ENCODE peak calls at places on chromosomes 3 and 15, in seven cellular contexts. One of them, this sample, is unnamed. For H3K27me3 and H3K36me3, the result is how much of the 10 kb centered on the place peaks cover.

GRCh38 chr3:94226058-94226457 is 163.2 kb downstream of the NSUN3 start:
- DNase-seq in Panc1: peak
- DNase-seq in fibroblast of lung: peak
- DNase-seq in esophagus squamous epithelium: no peak
- DNase-seq in tibial artery: no peak
- DNase-seq in brain microvascular endothelial cell: peak
- DNase-seq in right atrium auricular region: no peak
- DNase-seq in this sample: no peak

GRCh38 chr15:65396283-65396964 is 18.6 kb upstream of the IGDCC3 start:
- DNase-seq in esophagus squamous epithelium: no peak
- DNase-seq in right atrium auricular region: no peak
- DNase-seq in Panc1: no peak
- DNase-seq in brain microvascular endothelial cell: no peak
- DNase-seq in tibial artery: no peak
- DNase-seq in fibroblast of lung: no peak
- DNase-seq in this sample: peak

GRCh38 chr3:71423151-71423906 is 160.2 kb downstream of the FOXP1 start:
- DNase-seq in tibial artery: no peak
- DNase-seq in brain microvascular endothelial cell: no peak
- DNase-seq in right atrium auricular region: no peak
- DNase-seq in Panc1: no peak
- DNase-seq in esophagus squamous epithelium: no peak
- DNase-seq in fibroblast of lung: peak
- DNase-seq in this sample: peak

GRCh38 chr15:24772709-24773373 is 97.3 kb downstream of the NPAP1 start:
- DNase-seq in Panc1: no peak
- DNase-seq in right atrium auricular region: peak
- DNase-seq in esophagus squamous epithelium: no peak
- DNase-seq in brain microvascular endothelial cell: peak
- DNase-seq in tibial artery: peak
- DNase-seq in fibroblast of lung: peak
- DNase-seq in this sample: no peak

GRCh38 chr3:161599702-161600101 is 103.1 kb downstream of the OTOL1 start:
- DNase-seq in tibial artery: no peak
- DNase-seq in esophagus squamous epithelium: no peak
- DNase-seq in brain microvascular endothelial cell: no peak
- DNase-seq in fibroblast of lung: no peak
- DNase-seq in right atrium auricular region: no peak
- DNase-seq in Panc1: no peak
- DNase-seq in this sample: no peak

GRCh38 chr15:72685925-72686794 is at the start of the genes BBS4 and HIGD2B:
- DNase-seq in tibial artery: peak
- DNase-seq in fibroblast of lung: peak
- DNase-seq in brain microvascular endothelial cell: peak
- DNase-seq in esophagus squamous epithelium: no peak
- DNase-seq in Panc1: peak
- DNase-seq in right atrium auricular region: peak
- DNase-seq in this sample: peak

GRCh38 chr3:132974086-132974485 is 64.1 kb upstream of the TMEM108 start:
- DNase-seq in brain microvascular endothelial cell: no peak
- DNase-seq in tibial artery: no peak
- DNase-seq in Panc1: no peak
- DNase-seq in right atrium auricular region: no peak
- DNase-seq in fibroblast of lung: no peak
- DNase-seq in esophagus squamous epithelium: no peak
- DNase-seq in this sample: no peak

GRCh38 chr3:77795013-77795412 is 755.1 kb downstream of the ROBO2 start:
- DNase-seq in esophagus squamous epithelium: no peak
- DNase-seq in right atrium auricular region: no peak
- DNase-seq in tibial artery: no peak
- DNase-seq in Panc1: no peak
- DNase-seq in fibroblast of lung: no peak
- DNase-seq in brain microvascular endothelial cell: no peak
- DNase-seq in this sample: peak

GRCh38 chr15:52284164-52284563 is 11.4 kb downstream of the MYO5C start:
- DNase-seq in brain microvascular endothelial cell: peak
- DNase-seq in tibial artery: no peak
- DNase-seq in fibroblast of lung: peak
- DNase-seq in Panc1: no peak
- DNase-seq in esophagus squamous epithelium: no peak
- DNase-seq in right atrium auricular region: no peak
- DNase-seq in this sample: no peak

GRCh38 chr3:121481116-121481895 is 64.5 kb downstream of the POLQ start:
- DNase-seq in Panc1: no peak
- DNase-seq in right atrium auricular region: no peak
- DNase-seq in brain microvascular endothelial cell: no peak
- DNase-seq in esophagus squamous epithelium: no peak
- DNase-seq in fibroblast of lung: peak
- DNase-seq in tibial artery: no peak
- DNase-seq in this sample: no peak

DNA sequence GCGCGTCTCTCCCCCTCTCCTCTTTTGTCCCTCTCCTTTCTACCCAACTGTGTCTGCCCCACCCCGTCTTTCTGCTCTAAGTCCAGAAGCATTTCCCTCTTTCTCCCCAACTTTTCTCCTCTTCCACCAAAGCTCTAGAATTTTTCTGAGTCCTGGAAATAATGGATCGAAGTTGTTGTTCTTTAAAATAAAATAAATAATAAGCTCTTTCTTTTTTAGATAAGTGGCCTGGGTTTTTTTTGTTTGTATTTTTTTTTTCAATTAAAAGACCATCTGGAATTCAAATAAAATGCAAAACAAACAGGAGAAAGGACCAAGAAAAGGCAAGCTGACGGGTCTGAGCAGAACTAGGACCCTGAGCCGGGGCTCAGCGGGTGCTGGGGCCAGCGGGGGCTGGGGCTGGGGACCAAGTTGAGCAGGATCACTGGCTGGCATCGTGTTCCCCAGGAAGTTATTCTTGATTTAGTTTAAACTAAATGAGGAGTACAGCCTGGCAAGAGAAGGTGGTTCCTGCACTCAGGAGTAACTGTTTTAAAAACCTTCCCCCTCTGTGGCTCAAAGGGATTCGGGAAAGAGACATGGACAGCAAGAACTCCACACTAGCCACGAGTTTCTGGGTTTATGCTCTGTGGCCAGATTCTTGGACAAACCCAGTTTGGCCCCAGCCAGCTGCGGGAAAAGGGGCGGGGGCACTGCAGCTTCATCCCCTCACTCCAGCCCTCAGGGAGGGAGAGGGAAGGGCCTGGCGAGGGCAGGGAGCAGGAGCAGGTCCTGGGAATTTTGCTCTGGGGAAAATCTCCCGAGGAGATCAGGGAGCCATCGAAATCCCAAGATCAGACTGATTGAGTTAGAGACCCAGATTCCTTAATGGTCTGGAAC is 8.4 kb downstream of the GATA2 start:
- DNase-seq in brain microvascular endothelial cell: no peak
- DNase-seq in esophagus squamous epithelium: no peak
- DNase-seq in fibroblast of lung: peak
- DNase-seq in tibial artery: no peak
- DNase-seq in Panc1: no peak
- DNase-seq in right atrium auricular region: no peak
- DNase-seq in this sample: peak
- H3K4me3 ChIP-seq in brain microvascular endothelial cell: no peak
- H3K4me3 ChIP-seq in esophagus squamous epithelium: no peak
- H3K4me3 ChIP-seq in fibroblast of lung: peak
- H3K4me3 ChIP-seq in tibial artery: no peak
- H3K4me3 ChIP-seq in Panc1: peak
- H3K4me3 ChIP-seq in right atrium auricular region: peak
- H3K4me3 ChIP-seq in this sample: no peak

GRCh38 chr15:39300451-39301153 is 280.3 kb upstream of the THBS1 start:
- DNase-seq in brain microvascular endothelial cell: peak
- DNase-seq in Panc1: no peak
- DNase-seq in fibroblast of lung: peak
- DNase-seq in esophagus squamous epithelium: no peak
- DNase-seq in tibial artery: no peak
- DNase-seq in right atrium auricular region: no peak
- DNase-seq in this sample: no peak

GRCh38 chr15:39296955-39297354 is 283.9 kb upstream of the THBS1 start:
- DNase-seq in tibial artery: no peak
- DNase-seq in Panc1: no peak
- DNase-seq in fibroblast of lung: no peak
- DNase-seq in right atrium auricular region: no peak
- DNase-seq in brain microvascular endothelial cell: no peak
- DNase-seq in esophagus squamous epithelium: no peak
- DNase-seq in this sample: no peak

GRCh38 chr15:39301589-39301999 is 279.3 kb upstream of the THBS1 start:
- DNase-seq in Panc1: no peak
- DNase-seq in fibroblast of lung: peak
- DNase-seq in esophagus squamous epithelium: no peak
- DNase-seq in right atrium auricular region: no peak
- DNase-seq in brain microvascular endothelial cell: no peak
- DNase-seq in tibial artery: no peak
- DNase-seq in this sample: no peak

GRCh38 chr15:39299506-39300267 is 281.2 kb upstream of the THBS1 start:
- DNase-seq in fibroblast of lung: peak
- DNase-seq in right atrium auricular region: no peak
- DNase-seq in brain microvascular endothelial cell: no peak
- DNase-seq in Panc1: no peak
- DNase-seq in tibial artery: no peak
- DNase-seq in esophagus squamous epithelium: no peak
- DNase-seq in this sample: no peak

DNA sequence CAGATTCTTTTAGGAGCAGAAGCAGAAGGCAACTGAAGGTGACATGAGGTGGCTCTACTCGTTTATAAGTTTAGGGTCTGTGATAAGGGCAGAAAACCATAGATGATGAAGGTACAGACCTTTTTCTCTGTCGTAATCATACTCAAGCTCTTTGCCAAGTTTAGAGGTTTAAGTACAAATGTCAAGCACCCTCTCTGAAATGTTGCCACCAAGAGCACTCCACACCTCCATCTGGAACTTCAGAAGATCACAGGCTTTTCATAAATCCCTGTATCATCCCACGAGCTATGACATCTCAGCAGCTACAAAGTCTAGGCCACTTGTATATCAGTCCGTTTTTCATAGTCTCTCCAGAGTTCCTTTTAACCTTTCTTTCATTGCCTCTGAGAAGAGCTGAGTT is 282.3 kb upstream of the THBS1 start:
- DNase-seq in esophagus squamous epithelium: no peak
- DNase-seq in fibroblast of lung: no peak
- DNase-seq in tibial artery: no peak
- DNase-seq in Panc1: no peak
- DNase-seq in brain microvascular endothelial cell: no peak
- DNase-seq in right atrium auricular region: no peak
- DNase-seq in this sample: no peak
- H3K27me3 ChIP-seq in esophagus squamous epithelium: under half
- H3K27me3 ChIP-seq in fibroblast of lung: under half
- H3K27me3 ChIP-seq in tibial artery: under half
- H3K27me3 ChIP-seq in Panc1: under half
- H3K27me3 ChIP-seq in brain microvascular endothelial cell: under half
- H3K27me3 ChIP-seq in right atrium auricular region: under half
- H3K27me3 ChIP-seq in this sample: under half

GRCh38 chr3:32733631-32734229 is 48.7 kb downstream of the CNOT10 start:
- DNase-seq in esophagus squamous epithelium: no peak
- DNase-seq in Panc1: peak
- DNase-seq in right atrium auricular region: no peak
- DNase-seq in fibroblast of lung: peak
- DNase-seq in brain microvascular endothelial cell: peak
- DNase-seq in tibial artery: no peak
- DNase-seq in this sample: peak
- H3K36me3 ChIP-seq in esophagus squamous epithelium: half or more
- H3K36me3 ChIP-seq in Panc1: under half
- H3K36me3 ChIP-seq in right atrium auricular region: under half
- H3K36me3 ChIP-seq in fibroblast of lung: under half
- H3K36me3 ChIP-seq in brain microvascular endothelial cell: under half
- H3K36me3 ChIP-seq in tibial artery: under half
- H3K36me3 ChIP-seq in this sample: under half

GRCh38 chr3:52246264-52246620 is 683 bp downstream of the PPM1M start:
- DNase-seq in Panc1: no peak
- DNase-seq in tibial artery: no peak
- DNase-seq in brain microvascular endothelial cell: no peak
- DNase-seq in right atrium auricular region: no peak
- DNase-seq in esophagus squamous epithelium: no peak
- DNase-seq in fibroblast of lung: no peak
- DNase-seq in this sample: no peak
- H3K4me3 ChIP-seq in Panc1: peak
- H3K4me3 ChIP-seq in tibial artery: peak
- H3K4me3 ChIP-seq in brain microvascular endothelial cell: peak
- H3K4me3 ChIP-seq in right atrium auricular region: peak
- H3K4me3 ChIP-seq in esophagus squamous epithelium: peak
- H3K4me3 ChIP-seq in fibroblast of lung: peak
- H3K4me3 ChIP-seq in this sample: peak

GRCh38 chr3:181723568-181724431 is 12.1 kb downstream of the SOX2 start:
- DNase-seq in esophagus squamous epithelium: no peak
- DNase-seq in brain microvascular endothelial cell: no peak
- DNase-seq in fibroblast of lung: no peak
- DNase-seq in Panc1: no peak
- DNase-seq in right atrium auricular region: no peak
- DNase-seq in tibial artery: no peak
- DNase-seq in this sample: peak
- H3K27me3 ChIP-seq in esophagus squamous epithelium: under half
- H3K27me3 ChIP-seq in brain microvascular endothelial cell: half or more
- H3K27me3 ChIP-seq in fibroblast of lung: half or more
- H3K27me3 ChIP-seq in Panc1: under half
- H3K27me3 ChIP-seq in right atrium auricular region: half or more
- H3K27me3 ChIP-seq in tibial artery: half or more
- H3K27me3 ChIP-seq in this sample: under half

DNA sequence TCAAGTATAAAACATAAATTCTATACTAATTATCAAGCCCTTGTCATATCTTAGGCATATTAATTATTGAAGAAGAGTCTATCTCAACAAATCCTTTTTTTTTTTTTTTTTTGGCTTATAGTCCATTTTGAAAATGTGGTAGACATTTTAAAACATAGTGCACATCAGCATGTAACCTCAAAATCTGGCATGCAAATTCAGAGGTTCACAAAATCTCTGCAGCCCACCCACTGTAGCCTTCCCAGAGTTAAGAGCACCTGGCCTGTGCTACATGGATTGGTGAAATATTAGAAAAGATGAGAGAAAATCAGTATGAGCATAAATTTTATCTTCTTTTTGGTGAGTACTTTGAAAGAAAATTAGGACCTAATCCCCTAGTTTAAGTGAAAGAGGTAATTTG is 84.8 kb downstream of the MBNL1 start:
- DNase-seq in right atrium auricular region: no peak
- DNase-seq in tibial artery: no peak
- DNase-seq in Panc1: no peak
- DNase-seq in fibroblast of lung: no peak
- DNase-seq in brain microvascular endothelial cell: no peak
- DNase-seq in esophagus squamous epithelium: no peak
- DNase-seq in this sample: no peak
- H3K36me3 ChIP-seq in right atrium auricular region: under half
- H3K36me3 ChIP-seq in tibial artery: under half
- H3K36me3 ChIP-seq in Panc1: under half
- H3K36me3 ChIP-seq in fibroblast of lung: under half
- H3K36me3 ChIP-seq in brain microvascular endothelial cell: under half
- H3K36me3 ChIP-seq in esophagus squamous epithelium: under half
- H3K36me3 ChIP-seq in this sample: under half

This sample was measured in H7.